ENCODE peak calls at places on chromosomes 4 and X, in five cellular contexts. G is activated naive CD8-positive, alpha-beta T cell treated with anti-CD3 and anti-CD28 coated beads, Interleukin-2, amount 50 U/mL, for 24 hours; N is T-helper 17 cell; A is stimulated activated CD4-positive, alpha-beta T cell treated with anti-CD3 and anti-CD28 coated beads, Interleukin-15, amount 100 ng/mL, for 1 hour; V is anterior cingulate cortex. K is an unnamed sample.
A peak's percentile ranks its signal among the peaks of the same experiment; 100 is the strongest.

GRCh38 chr4:17911608-17912007 is 100.8 kb downstream of the NCAPG start:
- DNase-seq in G (no peak), N (no peak), A (no peak), V (no peak), K (no peak)

GRCh38 chr4:81606796-81607550 is 135.3 kb upstream of the RASGEF1B start:
- DNase-seq in G (no peak), N (no peak), A (no peak), V (no peak), K (no peak)

GRCh38 chrX:123720486-123720885 is 12.4 kb downstream of the THOC2 start:
- DNase-seq in G (no peak), N (no peak), A (no peak), V (no peak), K (no peak)

GRCh38 chrX:12332786-12333347 is 194.6 kb downstream of the FRMPD4 start:
- DNase-seq in G (no peak), N (no peak), A (no peak), V (no peak), K (no peak)

GRCh38 chrX:56233682-56234081 is 1.5 kb downstream of the KLF8 start:
- DNase-seq in G (peak; percentile 1), N (peak; percentile 4), A (no peak), V (no peak), K (peak; percentile 62)

GRCh38 chr4:7777871-7778523 is 161.7 kb downstream of the AFAP1 start:
- DNase-seq in G (no peak), N (no peak), A (no peak), V (no peak), K (no peak)

GRCh38 chr4:86876894-86877685 is 15.1 kb downstream of the C4orf36 start:
- DNase-seq in G (no peak), N (no peak), A (no peak), V (no peak), K (no peak)

GRCh38 chrX:110477593-110478228 is 119.1 kb downstream of the RTL9 start:
- DNase-seq in G (no peak), N (no peak), A (no peak), V (no peak), K (no peak)

GRCh38 chrX:39144965-39145364 is 343.7 kb downstream of the MID1IP1 start:
- DNase-seq in G (no peak), N (no peak), A (no peak), V (no peak), K (no peak)

GRCh38 chr4:1563768-1564485 is 120.2 kb downstream of the FAM53A start:
- DNase-seq in G (no peak), N (no peak), A (no peak), V (no peak), K (no peak)

GRCh38 chrX:9486786-9487185 is 21.9 kb downstream of the TBL1X start:
- DNase-seq in G (no peak), N (no peak), A (no peak), V (no peak), K (no peak)

GRCh38 chrX:9357500-9358139 is 107.2 kb upstream of the TBL1X start:
- DNase-seq in G (no peak), N (no peak), A (no peak), V (no peak), K (no peak)